ENCODE peak calls at places on chromosomes 12 and 14, in six cellular contexts. C, N, H, A, S and O are unnamed samples.

GRCh38 chr14:102170061-102170460 is 30.4 kb downstream of the WDR20 start:
- DNase-seq in C (no peak), N (no peak), H (no peak), A (no peak), S (no peak), O (no peak)

GRCh38 chr12:79844693-79845092 is 90.2 kb downstream of the PPP1R12A start:
- DNase-seq in C (no peak), N (no peak), H (no peak), A (peak), S (no peak), O (no peak)

GRCh38 chr14:71229875-71230274 is 322.6 kb downstream of the PCNX1 start:
- DNase-seq in C (no peak), N (no peak), H (no peak), A (no peak), S (no peak), O (no peak)

GRCh38 chr12:115918763-115919162 is 358.7 kb downstream of the MED13L start:
- DNase-seq in C (no peak), N (no peak), H (no peak), A (no peak), S (no peak), O (no peak)

GRCh38 chr12:87196329-87196728 is 832.9 kb downstream of the C12orf50 start:
- DNase-seq in C (no peak), N (no peak), H (no peak), A (peak), S (no peak), O (no peak)

GRCh38 chr12:92030618-92031017 is 115.0 kb downstream of the BTG1 start:
- DNase-seq in C (no peak), N (no peak), H (no peak), A (peak), S (no peak), O (no peak)

GRCh38 chr12:120183211-120183631 is 11.3 kb downstream of the GCN1 start:
- DNase-seq in C (no peak), N (no peak), H (no peak), A (peak), S (no peak), O (no peak)

GRCh38 chr12:124665516-124665915 is 98.1 kb upstream of the NCOR2 start:
- DNase-seq in C (no peak), N (no peak), H (no peak), A (peak), S (no peak), O (no peak)

GRCh38 chr14:71551291-71551955 is 380.8 kb upstream of the RGS6 start:
- DNase-seq in C (no peak), N (no peak), H (no peak), A (peak), S (no peak), O (no peak)

GRCh38 chr12:6334940-6335450 is 6.9 kb downstream of the TNFRSF1A start:
- DNase-seq in C (no peak), N (no peak), H (no peak), A (peak), S (no peak), O (peak)

GRCh38 chr12:66127695-66128094 is 2.9 kb downstream of the LLPH start:
- DNase-seq in C (no peak), N (no peak), H (no peak), A (peak), S (no peak), O (no peak)

GRCh38 chr12:84329933-84330332 is 582.7 kb downstream of the SLC6A15 start:
- DNase-seq in C (no peak), N (no peak), H (no peak), A (no peak), S (no peak), O (peak)

GRCh38 chr14:61630399-61630798 is 64.9 kb upstream of the HIF1A start:
- DNase-seq in C (no peak), N (no peak), H (no peak), A (no peak), S (no peak), O (no peak)

GRCh38 chr12:122527478-122527944 is 462 bp downstream of the KNTC1 start:
- DNase-seq in C (no peak), N (no peak), H (no peak), A (no peak), S (peak), O (peak)

GRCh38 chr14:49975286-49975685 is 82.4 kb downstream of the ARF6 start:
- DNase-seq in C (no peak), N (no peak), H (no peak), A (peak), S (no peak), O (peak)

GRCh38 chr12:107458990-107459389 is 226.6 kb upstream of the PWP1 start:
- DNase-seq in C (no peak), N (no peak), H (no peak), A (no peak), S (no peak), O (no peak)

GRCh38 chr12:121799175-121799841 is 4.5 kb upstream of the SETD1B start:
- DNase-seq in C (no peak), N (peak), H (no peak), A (peak), S (peak), O (peak)

GRCh38 chr12:25935355-25936144 is 22.9 kb upstream of the RASSF8 start:
- DNase-seq in C (no peak), N (no peak), H (no peak), A (peak), S (no peak), O (no peak)

GRCh38 chr14:76376409-76376877 is 506 bp downstream of the ESRRB start:
- DNase-seq in C (no peak), N (no peak), H (no peak), A (no peak), S (no peak), O (no peak)

GRCh38 chr14:29390046-29390841 is 537.4 kb downstream of the PRKD1 start:
- DNase-seq in C (no peak), N (peak), H (no peak), A (peak), S (peak), O (no peak)

GRCh38 chr12:3107954-3108353 is 30.8 kb downstream of the TSPAN9 start:
- DNase-seq in C (no peak), N (no peak), H (no peak), A (peak), S (no peak), O (no peak)

GRCh38 chr14:96189288-96189711 is 15.3 kb upstream of the BDKRB2 start:
- DNase-seq in C (no peak), N (no peak), H (no peak), A (peak), S (no peak), O (no peak)

GRCh38 chr12:21656931-21657335 is 709 bp downstream of the LDHB start:
- DNase-seq in C (peak), N (peak), H (no peak), A (peak), S (peak), O (peak)

GRCh38 chr12:53466640-53467039 is 14.7 kb downstream of the PCBP2 start:
- DNase-seq in C (no peak), N (no peak), H (no peak), A (no peak), S (peak), O (no peak)

GRCh38 chr12:51028811-51029146 is 2.6 kb upstream of the SLC11A2 start:
- DNase-seq in C (no peak), N (no peak), H (no peak), A (no peak), S (no peak), O (peak)

GRCh38 chr12:7129647-7130536 is at the start of gene CLSTN3:
- DNase-seq in C (peak), N (peak), H (peak), A (peak), S (peak), O (peak)

GRCh38 chr12:64056741-64057140 is 165.4 kb downstream of the KICS2 start:
- DNase-seq in C (no peak), N (no peak), H (no peak), A (no peak), S (no peak), O (no peak)

GRCh38 chr14:30035361-30035760 is 107.7 kb upstream of the PRKD1 start:
- DNase-seq in C (no peak), N (no peak), H (no peak), A (no peak), S (no peak), O (no peak)

GRCh38 chr12:122825773-122826724 is 9.2 kb upstream of the HIP1R start:
- DNase-seq in C (no peak), N (no peak), H (no peak), A (no peak), S (no peak), O (peak)

GRCh38 chr12:119457251-119457650 is 122.7 kb downstream of the CCDC60 start:
- DNase-seq in C (no peak), N (no peak), H (no peak), A (no peak), S (no peak), O (no peak)

GRCh38 chr12:40378721-40379120 is 153.9 kb downstream of the LRRK2 start:
- DNase-seq in C (no peak), N (no peak), H (no peak), A (no peak), S (no peak), O (no peak)

GRCh38 chr12:113940357-113940756 is 25.8 kb downstream of the RBM19 start:
- DNase-seq in C (no peak), N (no peak), H (peak), A (no peak), S (no peak), O (no peak)